ENCODE peak calls at places on chromosomes 2 and 18, in five cellular contexts. Q is neuronal stem cell, O is MM.1S, S is GM23248, L is fibroblast of lung. A is an unnamed sample.

GRCh38 chr2:151423760-151424159 is 14.1 kb downstream of the RIF1 start:
- DNase-seq in Q (no peak), O (no peak), S (no peak), L (no peak), A (no peak)

GRCh38 chr2:132943829-132944228 is 273.8 kb upstream of the LYPD1 start:
- DNase-seq in Q (no peak), O (no peak), S (no peak), L (peak), A (no peak)

GRCh38 chr18:58186258-58186948 is 142.4 kb downstream of the NEDD4L start:
- DNase-seq in Q (no peak), O (no peak), S (peak), L (peak), A (peak)

GRCh38 chr2:116510117-116510671 is 1304.3 kb upstream of the DDX18 start:
- DNase-seq in Q (peak), O (peak), S (peak), L (no peak), A (no peak)

GRCh38 chr18:70221156-70221910 is 15.8 kb upstream of the RTTN start:
- DNase-seq in Q (peak), O (no peak), S (no peak), L (no peak), A (no peak)

GRCh38 chr2:192749606-192750200 is 555.0 kb upstream of the TMEFF2 start:
- DNase-seq in Q (no peak), O (peak), S (no peak), L (no peak), A (peak)

GRCh38 chr2:217535940-217536339 is 466.9 kb downstream of the TNS1 start:
- DNase-seq in Q (no peak), O (no peak), S (no peak), L (no peak), A (no peak)

GRCh38 chr2:74849228-74849892 is 15.4 kb downstream of the HK2 start:
- DNase-seq in Q (no peak), O (peak), S (peak), L (no peak), A (peak)

GRCh38 chr2:125267683-125268082 is 1242.6 kb downstream of the CNTNAP5 start:
- DNase-seq in Q (no peak), O (no peak), S (no peak), L (no peak), A (no peak)

GRCh38 chr2:137255990-137256389 is 490.6 kb downstream of the THSD7B start:
- DNase-seq in Q (no peak), O (no peak), S (peak), L (no peak), A (peak)

GRCh38 chr2:57180042-57180567 is 866.5 kb upstream of the VRK2 start:
- DNase-seq in Q (no peak), O (no peak), S (peak), L (peak), A (peak)

GRCh38 chr2:174573621-174574081 is 24.0 kb downstream of the WIPF1 start:
- DNase-seq in Q (no peak), O (no peak), S (no peak), L (no peak), A (peak)

GRCh38 chr2:28366496-28367282 is 26.0 kb upstream of the FOSL2 start:
- DNase-seq in Q (no peak), O (peak), S (no peak), L (peak), A (no peak)

GRCh38 chr2:96772903-96773675 is 12.4 kb downstream of the CNNM4 start:
- DNase-seq in Q (no peak), O (no peak), S (no peak), L (no peak), A (no peak)

GRCh38 chr2:43136011-43136799 is 90.2 kb downstream of the ZFP36L2 start:
- DNase-seq in Q (no peak), O (no peak), S (no peak), L (no peak), A (no peak)

GRCh38 chr2:32945286-32945685 is 1.5 kb upstream of the LTBP1 start:
- DNase-seq in Q (no peak), O (no peak), S (no peak), L (no peak), A (no peak)

GRCh38 chr2:217553689-217554088 is 449.1 kb downstream of the TNS1 start:
- DNase-seq in Q (no peak), O (no peak), S (peak), L (no peak), A (no peak)

GRCh38 chr18:45619826-45620201 is 4.5 kb downstream of the SLC14A2 start:
- DNase-seq in Q (no peak), O (no peak), S (no peak), L (no peak), A (no peak)

GRCh38 chr18:62436636-62437519 is 85.9 kb upstream of the ZCCHC2 start:
- DNase-seq in Q (no peak), O (no peak), S (peak), L (peak), A (peak)

GRCh38 chr2:9554841-9555337 is 741 bp downstream of the ADAM17 start:
- DNase-seq in Q (no peak), O (peak), S (peak), L (peak), A (peak)

GRCh38 chr18:77056399-77057015 is 76.1 kb downstream of the MBP start:
- DNase-seq in Q (no peak), O (no peak), S (peak), L (no peak), A (no peak)

GRCh38 chr2:60483400-60483799 is 70.1 kb downstream of the BCL11A start:
- DNase-seq in Q (no peak), O (no peak), S (peak), L (peak), A (no peak)

GRCh38 chr2:20190862-20191713 is 33.8 kb downstream of the SDC1 start:
- DNase-seq in Q (peak), O (peak), S (no peak), L (no peak), A (no peak)

GRCh38 chr2:16212321-16212720 is 272.0 kb downstream of the MYCN start:
- DNase-seq in Q (no peak), O (no peak), S (no peak), L (no peak), A (no peak)

GRCh38 chr2:102028470-102028869 is 36.7 kb downstream of the IL1R2 start:
- DNase-seq in Q (no peak), O (no peak), S (no peak), L (no peak), A (no peak)

GRCh38 chr2:102025016-102025491 is 33.3 kb downstream of the IL1R2 start:
- DNase-seq in Q (no peak), O (no peak), S (peak), L (peak), A (peak)

GRCh38 chr2:102025583-102026267 is 34.0 kb downstream of the IL1R2 start:
- DNase-seq in Q (no peak), O (no peak), S (no peak), L (no peak), A (no peak)

GRCh38 chr2:102027703-102028059 is 35.9 kb downstream of the IL1R2 start:
- DNase-seq in Q (no peak), O (no peak), S (no peak), L (no peak), A (no peak)

GRCh38 chr2:102027036-102027702 is 35.4 kb downstream of the IL1R2 start:
- DNase-seq in Q (no peak), O (no peak), S (peak), L (peak), A (peak)
- H3K9ac ChIP-seq in Q (no peak), O (no peak), S (peak), L (peak), A (no peak)

DNA sequence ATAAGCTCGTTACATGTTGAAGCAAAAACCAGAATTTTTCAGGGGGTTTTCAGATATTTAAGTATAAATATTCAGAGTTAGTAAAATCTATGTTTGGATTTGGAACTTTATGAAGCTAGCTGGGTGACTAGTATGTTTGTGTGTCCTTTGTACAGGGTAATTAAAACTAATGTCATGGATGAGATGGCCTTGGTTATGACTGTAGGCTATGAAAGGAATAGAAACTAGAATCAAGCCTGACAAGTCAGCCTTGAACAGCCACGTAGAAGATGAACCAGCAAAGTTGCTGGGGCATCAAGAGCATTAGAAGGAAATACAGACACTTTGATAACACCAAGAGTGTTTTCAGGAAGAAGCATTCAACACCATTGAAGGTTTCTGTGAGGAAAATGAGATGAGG is 825.1 kb upstream of the CNTNAP5 start:
- DNase-seq in Q (no peak), O (no peak), S (no peak), L (no peak), A (no peak)
- H2AFZ ChIP-seq in Q (no peak), O (no peak), S (no peak), L (no peak), A (no peak)

GRCh38 chr2:140344842-140345241 is 1564.7 kb upstream of the NXPH2 start:
- DNase-seq in Q (no peak), O (no peak), S (peak), L (no peak), A (peak)
- H3K9ac ChIP-seq in Q (no peak), O (no peak), S (no peak), L (no peak), A (no peak)

DNA sequence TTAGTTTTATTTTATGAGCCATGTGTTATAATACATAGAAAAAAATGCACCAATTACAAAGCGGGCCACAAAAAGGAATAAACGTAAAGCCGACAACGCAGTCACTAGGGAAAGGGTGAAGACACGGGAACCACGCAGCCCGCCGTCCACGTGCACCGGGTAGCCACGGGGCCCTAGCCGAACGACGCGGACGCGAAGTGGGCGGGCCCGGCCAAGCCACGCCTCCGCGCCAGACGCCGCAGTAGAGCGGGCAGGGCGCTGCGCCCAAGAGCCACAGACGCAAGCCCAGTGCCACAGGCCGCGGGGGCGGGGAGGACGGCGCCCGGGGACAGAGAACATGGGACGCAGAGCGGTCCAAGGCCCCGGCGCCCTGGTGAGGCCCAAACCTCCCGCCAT is at the start of gene DUSP28:
- DNase-seq in Q (peak), O (peak), S (peak), L (peak), A (peak)
- H2AFZ ChIP-seq in Q (peak), O (no peak), S (peak), L (peak), A (peak)

DNA sequence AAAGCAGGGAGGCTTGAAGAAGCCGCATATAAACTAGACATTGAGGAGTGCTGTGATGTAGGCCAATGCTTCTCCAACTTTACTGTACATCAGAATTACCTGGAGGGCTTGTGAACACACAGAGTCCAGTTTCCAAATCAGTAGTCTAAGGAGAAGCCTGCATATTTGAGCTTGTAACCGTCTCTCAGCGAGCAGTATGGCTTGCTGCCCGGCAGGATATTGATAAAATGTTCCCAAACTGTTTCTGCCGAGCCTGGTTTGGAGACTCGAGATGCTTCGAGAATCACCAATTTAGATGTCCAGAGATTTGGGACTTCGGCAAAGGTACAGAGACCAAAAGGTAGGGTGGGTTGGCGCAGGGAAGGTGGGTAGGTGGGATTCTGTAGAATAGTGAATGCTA is 11.0 kb upstream of the RAB31 start:
- DNase-seq in Q (no peak), O (no peak), S (no peak), L (no peak), A (no peak)
- H3K9ac ChIP-seq in Q (no peak), O (no peak), S (no peak), L (no peak), A (no peak)

GRCh38 chr2:172087780-172088244 is 2.5 kb downstream of the DLX1 start:
- DNase-seq in Q (peak), O (no peak), S (peak), L (no peak), A (no peak)

GRCh38 chr2:172085460-172086159 is at the start of gene DLX1:
- DNase-seq in Q (no peak), O (no peak), S (no peak), L (no peak), A (no peak)

GRCh38 chr2:172084734-172085459 is 410 bp upstream of the DLX1 start:
- DNase-seq in Q (peak), O (peak), S (peak), L (peak), A (peak)

GRCh38 chr2:172087191-172087779 is 2.0 kb downstream of the DLX1 start:
- DNase-seq in Q (no peak), O (no peak), S (peak), L (no peak), A (no peak)

DNA sequence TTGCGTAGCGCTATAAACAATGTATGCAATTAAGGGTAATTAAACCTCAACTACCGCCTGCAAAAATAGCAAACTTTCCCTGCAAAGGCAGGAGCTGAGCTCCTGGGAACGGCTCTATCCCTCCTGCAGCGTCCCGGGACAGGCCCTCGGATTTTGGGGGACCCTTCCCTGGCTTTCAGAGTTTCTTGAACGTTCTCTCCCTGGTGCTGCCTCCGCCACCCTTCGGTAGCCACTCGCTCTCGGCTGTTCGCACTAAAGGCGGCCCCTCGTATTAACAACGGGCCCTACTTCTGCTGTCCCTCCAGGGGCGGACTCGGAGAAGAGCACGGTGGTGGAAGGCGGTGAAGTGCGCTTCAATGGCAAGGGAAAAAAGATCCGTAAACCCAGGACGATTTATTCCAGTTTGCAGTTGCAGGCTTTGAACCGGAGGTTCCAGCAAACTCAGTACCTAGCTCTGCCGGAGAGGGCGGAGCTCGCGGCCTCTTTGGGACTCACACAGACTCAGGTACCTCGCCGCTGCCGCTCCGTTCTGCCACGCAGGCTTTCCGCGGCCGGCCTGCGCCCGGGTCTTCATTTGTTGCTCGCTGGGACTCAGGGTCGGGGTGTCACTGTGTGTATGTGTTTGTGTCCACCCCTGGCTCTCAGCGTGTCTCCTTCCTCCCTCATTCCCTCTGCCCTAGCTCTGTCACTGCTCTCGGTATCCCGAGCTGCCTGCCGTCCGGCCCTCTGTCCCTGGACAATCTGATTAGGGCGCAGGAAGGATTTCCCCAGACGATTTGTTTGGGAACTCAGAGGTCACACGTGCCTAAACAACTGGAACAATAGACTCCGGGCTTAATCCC is 1.3 kb downstream of the DLX1 start:
- DNase-seq in Q (peak), O (no peak), S (peak), L (no peak), A (no peak)
- H2AFZ ChIP-seq in Q (peak), O (no peak), S (peak), L (no peak), A (peak)

DNA sequence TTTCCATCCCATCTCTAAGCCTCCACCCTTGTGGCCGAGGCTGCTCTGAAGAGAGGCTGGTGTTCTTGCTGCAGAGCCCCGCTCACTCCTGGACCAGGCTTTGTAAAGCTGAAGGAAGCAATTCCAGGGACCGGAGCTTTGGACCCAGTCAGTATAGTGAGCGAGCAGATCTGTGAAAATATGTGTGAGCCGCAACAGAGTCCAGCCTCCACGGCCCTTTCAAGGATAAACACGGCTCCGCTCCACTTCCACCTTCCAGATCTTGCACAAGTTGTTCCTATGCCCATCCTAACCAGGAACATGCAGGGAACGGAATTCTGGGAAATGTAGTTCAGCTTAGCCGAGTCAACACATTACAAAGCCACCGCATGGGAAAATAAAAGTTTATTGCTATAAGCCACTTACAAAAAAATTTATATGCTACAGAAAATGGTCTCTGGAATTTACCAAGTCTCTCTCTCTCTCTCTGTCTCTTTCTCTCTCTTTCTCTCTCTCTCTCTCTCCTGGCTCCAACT is 151.7 kb upstream of the ZNF521 start:
- DNase-seq in Q (peak), O (no peak), S (peak), L (peak), A (peak)
- H3K9ac ChIP-seq in Q (no peak), O (no peak), S (peak), L (no peak), A (no peak)

GRCh38 chr2:241421330-241421729 is 65.2 kb downstream of the FARP2 start:
- DNase-seq in Q (no peak), O (no peak), S (no peak), L (no peak), A (no peak)

GRCh38 chr2:241430178-241430577 is 74.1 kb downstream of the FARP2 start:
- DNase-seq in Q (no peak), O (no peak), S (no peak), L (no peak), A (no peak)

GRCh38 chr2:241422350-241422749 is 66.3 kb downstream of the FARP2 start:
- DNase-seq in Q (no peak), O (peak), S (no peak), L (no peak), A (no peak)

DNA sequence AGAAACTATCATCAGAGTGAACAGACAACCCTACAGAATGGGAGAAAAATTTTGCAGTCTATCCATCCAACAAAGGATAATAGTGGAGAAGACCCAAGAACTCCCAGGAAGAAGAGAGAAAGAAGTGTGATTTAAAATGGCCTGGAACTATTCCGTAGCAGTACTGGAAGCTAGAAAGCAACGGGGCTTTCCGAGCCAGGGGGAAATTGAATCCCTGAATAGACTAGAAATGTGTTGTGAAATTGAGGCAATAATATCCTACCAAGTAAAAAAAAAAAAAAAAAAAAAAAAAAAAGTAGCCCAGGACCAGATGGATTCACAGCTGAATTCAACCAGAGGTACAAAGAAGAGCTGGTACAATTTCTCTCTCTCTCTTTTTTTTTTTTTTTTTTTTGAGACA is 69.3 kb downstream of the FARP2 start:
- DNase-seq in Q (no peak), O (no peak), S (no peak), L (no peak), A (no peak)
- H2AFZ ChIP-seq in Q (no peak), O (no peak), S (no peak), L (no peak), A (no peak)

DNA sequence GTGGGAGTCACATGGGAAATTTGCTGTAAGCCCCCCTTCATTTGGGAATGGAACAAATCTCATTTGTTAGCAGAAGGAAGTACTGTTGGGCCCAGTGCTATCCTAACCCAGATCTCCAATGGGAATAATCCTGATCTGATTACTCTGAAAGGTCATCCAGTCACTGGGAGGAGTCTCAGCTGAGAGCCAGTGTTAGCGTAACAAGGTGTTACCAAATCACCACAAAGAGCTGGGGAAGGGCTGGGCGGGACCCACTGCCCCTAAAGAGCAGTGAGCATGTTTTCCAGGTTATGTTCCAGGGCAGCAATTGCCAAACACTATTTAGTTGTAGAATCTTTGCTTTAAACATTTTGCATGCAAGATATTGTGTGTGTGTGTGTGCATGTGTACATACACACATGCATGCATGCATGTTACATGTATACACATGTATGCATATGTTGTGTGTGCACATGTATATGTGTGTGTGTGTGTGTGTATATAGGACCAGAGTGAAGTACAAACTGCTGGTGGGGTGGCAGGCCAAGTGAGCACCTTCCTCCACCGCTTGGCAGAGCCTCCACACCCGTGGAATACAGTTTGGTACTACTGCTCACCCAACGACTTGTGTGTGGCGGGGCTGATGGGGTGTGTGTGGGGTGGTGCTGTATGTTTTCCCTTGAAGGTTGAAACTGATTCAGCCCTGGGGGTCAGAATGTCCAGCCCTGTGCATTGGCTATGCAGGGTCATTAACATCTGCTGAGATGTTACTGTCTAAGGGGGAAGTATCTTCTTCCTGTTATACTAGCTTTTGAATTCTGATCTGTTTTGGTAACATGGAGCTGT is 15.2 kb downstream of the INPP5D start:
- DNase-seq in Q (no peak), O (no peak), S (no peak), L (no peak), A (no peak)
- H3K9ac ChIP-seq in Q (no peak), O (peak), S (no peak), L (no peak), A (no peak)

A was measured in mammary epithelial cell.